ENCODE peak calls at places on chromosomes 1 and 21, in nine cellular contexts. Z is NCI-H1105; O is COR-L47; E is fibroblast of pulmonary artery; V is stimulated activated CD8-positive, alpha-beta memory T cell treated with anti-CD3 and anti-CD28 coated beads, Interleukin-7, amount 100 ng/mL, for 1 hour; I is endothelial cell; K is GF-D8; H is effector memory CD4-positive, alpha-beta T cell; Y is GM04503. T is an unnamed sample.

GRCh38 chr1:33488624-33489023 is 16.2 kb downstream of the ZSCAN20 start:
- DNase-seq in E (no peak), V (no peak), K (no peak), Z (no peak), H (no peak), I (no peak), O (no peak), Y (no peak), T (no peak)

GRCh38 chr1:169595764-169596711 is 9.8 kb upstream of the F5 start:
- DNase-seq in Y (no peak), Z (no peak), H (no peak), V (no peak), K (no peak), O (no peak), I (peak; percentile 47), E (peak; percentile 67), T (no peak)

GRCh38 chr1:161439280-161440232 is 65.7 kb upstream of the FCGR2A start:
- DNase-seq in E (no peak), Z (no peak), V (no peak), Y (no peak), H (no peak), K (no peak), O (no peak), I (no peak), T (no peak)

GRCh38 chr1:163730366-163730765 is 408.6 kb downstream of the NUF2 start:
- DNase-seq in K (no peak), I (no peak), V (no peak), O (peak; percentile 80), Z (peak; percentile 37), Y (no peak), H (no peak), E (peak; percentile 11), T (no peak)

GRCh38 chr1:151061012-151061401 is 810 bp downstream of the MLLT11 start:
- DNase-seq in V (no peak), Y (no peak), Z (no peak), H (no peak), O (peak; percentile 42), K (peak; percentile 5), E (no peak), I (no peak), T (no peak)

GRCh38 chr1:220301630-220302029 is 29.4 kb upstream of the RAB3GAP2 start:
- DNase-seq in O (no peak), H (no peak), Y (no peak), I (no peak), Z (no peak), E (no peak), K (no peak), V (no peak), T (no peak)

GRCh38 chr1:224637936-224638335 is 21.8 kb downstream of the CNIH3 start:
- DNase-seq in K (no peak), E (no peak), O (no peak), Y (no peak), Z (no peak), H (no peak), I (no peak), V (no peak), T (no peak)

GRCh38 chr1:203631946-203632345 is 5.3 kb downstream of the ATP2B4 start:
- DNase-seq in H (no peak), Y (no peak), Z (no peak), E (no peak), V (no peak), K (no peak), I (no peak), O (peak; percentile 82), T (no peak)

GRCh38 chr21:35323947-35324346 is 274.8 kb upstream of the RUNX1 start:
- DNase-seq in I (no peak), H (no peak), E (peak; percentile 19), K (no peak), V (no peak), Z (no peak), Y (no peak), O (no peak), T (no peak)

GRCh38 chr1:2046225-2046917 is 3.8 kb upstream of the PRKCZ start:
- DNase-seq in E (peak; percentile 29), Y (no peak), V (no peak), H (no peak), K (no peak), Z (peak; percentile 39), O (no peak), I (peak; percentile 83), T (no peak)

GRCh38 chr1:197448390-197448789 is 180.3 kb downstream of the CRB1 start:
- DNase-seq in H (no peak), Z (no peak), Y (no peak), I (no peak), E (no peak), O (no peak), V (no peak), K (no peak), T (no peak)

GRCh38 chr1:111471012-111471411 is 2.8 kb upstream of the C1orf162 start:
- DNase-seq in E (no peak), K (peak; percentile 92), H (peak; percentile 53), Z (no peak), O (no peak), V (peak; percentile 35), I (no peak), Y (no peak), T (no peak)

GRCh38 chr1:155645024-155645423 is 35.0 kb downstream of the MSTO1 start:
- DNase-seq in H (no peak), Y (no peak), V (no peak), E (peak; percentile 59), K (no peak), O (no peak), I (no peak), Z (no peak), T (no peak)

GRCh38 chr1:44806704-44807363 is at the start of gene DYNLT4:
- DNase-seq in Z (no peak), I (no peak), V (no peak), H (no peak), K (no peak), E (no peak), O (no peak), Y (no peak), T (no peak)

GRCh38 chr1:175003521-175003920 is 3.8 kb downstream of the CACYBP start:
- DNase-seq in K (no peak), I (no peak), Z (no peak), H (no peak), Y (no peak), O (no peak), V (no peak), E (no peak), T (no peak)

GRCh38 chr1:76942549-76942948 is 75.3 kb downstream of the ST6GALNAC5 start:
- DNase-seq in Y (no peak), O (no peak), E (peak; percentile 11), V (no peak), Z (no peak), H (no peak), I (no peak), K (no peak), T (no peak)

GRCh38 chr1:192941722-192942411 is 117.3 kb downstream of the UCHL5 start:
- DNase-seq in E (no peak), H (no peak), V (no peak), K (no peak), O (no peak), I (no peak), Z (no peak), Y (no peak), T (no peak)

GRCh38 chr1:235088907-235089306 is 39.7 kb downstream of the TOMM20 start:
- DNase-seq in Y (no peak), V (no peak), E (no peak), O (no peak), I (no peak), Z (no peak), H (no peak), K (no peak), T (no peak)

GRCh38 chr21:32044205-32044874 is 171.5 kb downstream of the HUNK start:
- DNase-seq in I (no peak), E (no peak), Y (no peak), V (no peak), Z (no peak), O (no peak), K (no peak), H (no peak), T (no peak)

GRCh38 chr21:23463365-23463764 is 2143.9 kb downstream of the MRPL39 start:
- DNase-seq in V (no peak), K (no peak), H (no peak), I (no peak), O (no peak), E (no peak), Y (no peak), Z (no peak), T (no peak)

GRCh38 chr1:2347907-2348306 is 43.4 kb downstream of the MORN1 start:
- DNase-seq in K (no peak), V (no peak), Y (no peak), I (no peak), Z (no peak), O (no peak), H (no peak), E (no peak), T (no peak)

GRCh38 chr1:54405894-54406293 is 300 bp downstream of the SSBP3 start:
- DNase-seq in H (no peak), V (no peak), Z (no peak), I (peak; percentile 43), K (no peak), E (peak; percentile 18), O (no peak), Y (no peak), T (no peak)

GRCh38 chr1:25856856-25857255 is 2.4 kb downstream of the AUNIP start:
- DNase-seq in K (no peak), H (no peak), Y (no peak), E (no peak), O (no peak), Z (no peak), I (no peak), V (no peak), T (no peak)

GRCh38 chr1:243268284-243268653 is 12.4 kb downstream of the SDCCAG8 start:
- DNase-seq in K (no peak), O (no peak), V (no peak), H (no peak), I (no peak), Y (no peak), E (peak; percentile 90), Z (no peak), T (peak; percentile 52)

GRCh38 chr1:47491341-47491753 is 53.5 kb downstream of the FOXD2 start:
- DNase-seq in E (no peak), V (no peak), H (no peak), Z (no peak), I (no peak), O (no peak), Y (no peak), K (no peak), T (no peak)

GRCh38 chr1:160078392-160079195 is 2.7 kb upstream of the KCNJ9 start:
- DNase-seq in K (no peak), I (peak; percentile 61), O (no peak), H (no peak), Y (no peak), E (peak; percentile 27), Z (no peak), V (no peak), T (no peak)

GRCh38 chr1:47104816-47105215 is 32.4 kb upstream of the CYP4A22 start:
- DNase-seq in K (no peak), H (no peak), Y (no peak), V (no peak), O (no peak), Z (no peak), E (no peak), I (no peak), T (no peak)

GRCh38 chr1:56374026-56374974 is 205.1 kb downstream of the PLPP3 start:
- DNase-seq in H (no peak), E (no peak), K (no peak), O (no peak), Y (peak; percentile 42), V (no peak), I (no peak), Z (peak; percentile 75), T (no peak)

GRCh38 chr1:30834249-30834648 is 74.3 kb downstream of the SDC3 start:
- DNase-seq in E (no peak), Z (peak; percentile 45), O (peak; percentile 52), K (no peak), Y (no peak), V (no peak), H (no peak), I (no peak), T (no peak)

GRCh38 chr21:46554431-46555224 is 50.3 kb downstream of the S100B start:
- DNase-seq in V (no peak), E (no peak), Z (no peak), O (peak; percentile 46), I (no peak), Y (no peak), K (no peak), H (no peak), T (no peak)

GRCh38 chr1:224252466-224252865 is 69.4 kb downstream of the DEGS1 start:
- DNase-seq in H (no peak), O (no peak), I (no peak), E (no peak), V (no peak), K (no peak), Y (no peak), Z (no peak), T (no peak)

T was measured in amniotic stem cell.